ENCODE peak calls at places on chromosomes 2 and 18, in five cellular contexts. C is CD4-positive, CD25-positive, alpha-beta regulatory T cell; P is HTR-8/SVneo; W is neural progenitor cell; G is ureter. S is an unnamed sample.

GRCh38 chr2:18122544-18123210 is 244.2 kb downstream of the KCNS3 start:
- DNase-seq in P (no peak), G (no peak), C (no peak), W (no peak), S (no peak)

GRCh38 chr2:11325961-11326691 is 18.3 kb downstream of the ROCK2 start:
- DNase-seq in P (no peak), C (no peak), G (no peak), W (no peak), S (no peak)

GRCh38 chr2:183242937-183243336 is 118.7 kb downstream of the NUP35 start:
- DNase-seq in G (no peak), C (no peak), P (no peak), W (no peak), S (peak)

GRCh38 chr2:151459368-151459767 is 49.7 kb downstream of the RIF1 start:
- DNase-seq in G (no peak), C (no peak), W (no peak), P (no peak), S (peak)

GRCh38 chr18:36354989-36355388 is 57.5 kb downstream of the FHOD3 start:
- DNase-seq in C (no peak), W (no peak), G (no peak), P (no peak), S (no peak)

GRCh38 chr2:68384485-68385107 is 19.5 kb downstream of the PLEK start:
- DNase-seq in C (no peak), P (no peak), G (no peak), W (no peak), S (no peak)

GRCh38 chr18:12782521-12782920 is 79.7 kb downstream of the PSMG2 start:
- DNase-seq in G (peak), W (no peak), P (no peak), C (no peak), S (no peak)

GRCh38 chr2:215731108-215731507 is 282.2 kb downstream of the MREG start:
- DNase-seq in C (no peak), G (no peak), W (no peak), P (no peak), S (no peak)

GRCh38 chr2:39484206-39484605 is 47.1 kb upstream of the MAP4K3 start:
- DNase-seq in C (no peak), W (peak), G (no peak), P (no peak), S (no peak)